ENCODE peak calls at places on chromosomes 12 and 14, in six cellular contexts. One of them, this sample, is unnamed.
A peak's percentile ranks its signal among the peaks of the same experiment; 100 is the strongest.

GRCh38 chr12:96497800-96498199 is 8.4 kb downstream of the CFAP54 start:
- DNase-seq in hypothalamus: no peak
- DNase-seq in AML-193: no peak
- DNase-seq in COR-L47: no peak
- DNase-seq in body of pancreas: no peak
- DNase-seq in GM18507: no peak
- DNase-seq in this sample: no peak

GRCh38 chr12:31874961-31875608 is 84.1 kb upstream of the RESF1 start:
- DNase-seq in hypothalamus: no peak
- DNase-seq in AML-193: peak; percentile 49
- DNase-seq in COR-L47: no peak
- DNase-seq in body of pancreas: peak; percentile 68
- DNase-seq in GM18507: peak; percentile 49
- DNase-seq in this sample: peak; percentile 35

GRCh38 chr12:103771466-103771865 is 69.6 kb downstream of the NT5DC3 start:
- DNase-seq in hypothalamus: peak; percentile 26
- DNase-seq in AML-193: peak; percentile 6
- DNase-seq in COR-L47: peak; percentile 13
- DNase-seq in body of pancreas: peak; percentile 31
- DNase-seq in GM18507: no peak
- DNase-seq in this sample: peak; percentile 14

GRCh38 chr14:104315169-104315568 is 176.8 kb downstream of the KIF26A start:
- DNase-seq in hypothalamus: no peak
- DNase-seq in AML-193: no peak
- DNase-seq in COR-L47: no peak
- DNase-seq in body of pancreas: no peak
- DNase-seq in GM18507: no peak
- DNase-seq in this sample: no peak

GRCh38 chr14:104731249-104731924 is 7.4 kb downstream of the ADSS1 start:
- DNase-seq in hypothalamus: no peak
- DNase-seq in AML-193: no peak
- DNase-seq in COR-L47: peak; percentile 61
- DNase-seq in body of pancreas: no peak
- DNase-seq in GM18507: no peak
- DNase-seq in this sample: no peak

GRCh38 chr14:51738754-51739153 is 87.0 kb downstream of the FRMD6 start:
- DNase-seq in hypothalamus: no peak
- DNase-seq in AML-193: no peak
- DNase-seq in COR-L47: no peak
- DNase-seq in body of pancreas: no peak
- DNase-seq in GM18507: no peak
- DNase-seq in this sample: no peak

GRCh38 chr12:85036241-85036707 is at the start of the genes LRRIQ1 and TSPAN19:
- DNase-seq in hypothalamus: peak; percentile 16
- DNase-seq in AML-193: no peak
- DNase-seq in COR-L47: peak; percentile 93
- DNase-seq in body of pancreas: peak; percentile 91
- DNase-seq in GM18507: peak; percentile 11
- DNase-seq in this sample: peak; percentile 91

GRCh38 chr12:80445083-80445482 is 1.0 kb downstream of the PTPRQ start:
- DNase-seq in hypothalamus: no peak
- DNase-seq in AML-193: no peak
- DNase-seq in COR-L47: no peak
- DNase-seq in body of pancreas: no peak
- DNase-seq in GM18507: no peak
- DNase-seq in this sample: no peak

GRCh38 chr12:51262758-51263177 is 7.4 kb downstream of the SMAGP start:
- DNase-seq in hypothalamus: peak; percentile 20
- DNase-seq in AML-193: peak; percentile 16
- DNase-seq in COR-L47: peak; percentile 16
- DNase-seq in body of pancreas: peak; percentile 94
- DNase-seq in GM18507: no peak
- DNase-seq in this sample: peak; percentile 21

GRCh38 chr12:95674631-95675030 is 115.9 kb downstream of the NTN4 start:
- DNase-seq in hypothalamus: no peak
- DNase-seq in AML-193: no peak
- DNase-seq in COR-L47: peak; percentile 98
- DNase-seq in body of pancreas: peak; percentile 43
- DNase-seq in GM18507: no peak
- DNase-seq in this sample: peak; percentile 18

This sample was measured in fibroblast of the conjunctiva.